ENCODE peak calls at places on chromosome 15, in seven cellular contexts. M is mesenchymal stem cell, X is mesendoderm, B is H9, N is H1, Y is neuronal stem cell, P is trophoblast cell. K is an unnamed sample.

GRCh38 chr15:85718271-85718971 is 76.3 kb downstream of the KLHL25 start:
- DNase-seq in N (no peak), X (no peak), P (no peak), Y (no peak), B (no peak), M (no peak), K (no peak)

GRCh38 chr15:39934415-39935044 is 615 bp downstream of the EIF2AK4 start:
- DNase-seq in M (peak), Y (peak), B (no peak), N (no peak), P (no peak), X (no peak), K (no peak)

GRCh38 chr15:75215107-75216004 is 13.7 kb downstream of the C15orf39 start:
- DNase-seq in M (no peak), N (no peak), Y (no peak), B (no peak), X (no peak), P (peak), K (no peak)

GRCh38 chr15:51025454-51025846 is 69.3 kb downstream of the TNFAIP8L3 start:
- DNase-seq in M (no peak), Y (no peak), X (no peak), B (no peak), P (no peak), N (no peak), K (no peak)

GRCh38 chr15:52163321-52164190 is 27.6 kb downstream of the GNB5 start:
- DNase-seq in Y (no peak), P (no peak), M (no peak), X (peak), B (peak), N (no peak), K (no peak)

GRCh38 chr15:42992626-42993025 is 72.0 kb upstream of the TTBK2 start:
- DNase-seq in B (no peak), Y (no peak), M (peak), X (no peak), N (no peak), P (no peak), K (no peak)

GRCh38 chr15:34490421-34491193 is 53.0 kb upstream of the GOLGA8A start:
- DNase-seq in X (peak), N (no peak), B (peak), M (peak), P (no peak), Y (no peak), K (no peak)

GRCh38 chr15:90412356-90413194 is 24.5 kb downstream of the IQGAP1 start:
- DNase-seq in Y (no peak), N (no peak), M (peak), B (peak), X (peak), P (peak), K (peak)

GRCh38 chr15:47516576-47517371 is 200.5 kb upstream of the SEMA6D start:
- DNase-seq in Y (no peak), X (no peak), N (no peak), P (no peak), M (peak), B (no peak), K (peak)

GRCh38 chr15:74208901-74209559 is 6.4 kb upstream of the STRA6 start:
- DNase-seq in N (no peak), P (no peak), B (peak), Y (no peak), X (peak), M (peak), K (peak)

GRCh38 chr15:88902491-88902835 is 7.1 kb upstream of the HAPLN3 start:
- DNase-seq in P (peak), N (no peak), M (no peak), Y (no peak), X (no peak), B (no peak), K (no peak)

GRCh38 chr15:100334456-100334855 is 7.3 kb downstream of the ADAMTS17 start:
- DNase-seq in X (no peak), P (no peak), N (no peak), Y (no peak), M (no peak), B (no peak), K (no peak)

GRCh38 chr15:81863157-81863556 is 182.7 kb downstream of the MEX3B start:
- DNase-seq in P (no peak), N (no peak), M (peak), B (no peak), X (no peak), Y (no peak), K (peak)

GRCh38 chr15:76932090-76932966 is 779 bp downstream of the RCN2 start:
- DNase-seq in P (no peak), N (no peak), Y (no peak), X (peak), M (peak), B (no peak), K (peak)

GRCh38 chr15:48333553-48333952 is 2.3 kb downstream of the DUT start:
- DNase-seq in P (no peak), X (peak), N (no peak), Y (no peak), B (no peak), M (no peak), K (no peak)

GRCh38 chr15:73934281-73934680 is 8.0 kb downstream of the LOXL1 start:
- DNase-seq in X (no peak), Y (no peak), P (peak), N (no peak), M (no peak), B (no peak), K (no peak)

GRCh38 chr15:25884354-25884753 is 21.2 kb upstream of the ATP10A start:
- DNase-seq in Y (no peak), B (no peak), N (no peak), X (no peak), P (no peak), M (no peak), K (no peak)

GRCh38 chr15:101479342-101479845 is 10.1 kb downstream of the PCSK6 start:
- DNase-seq in P (no peak), N (no peak), B (no peak), M (no peak), X (no peak), Y (no peak), K (no peak)

GRCh38 chr15:59322056-59322755 is 50.5 kb downstream of the MYO1E start:
- DNase-seq in Y (no peak), N (no peak), B (no peak), X (no peak), M (no peak), P (no peak), K (no peak)

GRCh38 chr15:77716632-77717343 is 84.1 kb upstream of the LINGO1 start:
- DNase-seq in M (no peak), Y (no peak), N (no peak), B (no peak), P (no peak), X (no peak), K (no peak)

GRCh38 chr15:76363251-76363650 is 26.7 kb downstream of the ISL2 start:
- DNase-seq in B (no peak), Y (no peak), P (no peak), X (no peak), N (no peak), M (no peak), K (no peak)

GRCh38 chr15:38864827-38865604 is 300.4 kb upstream of the RASGRP1 start:
- DNase-seq in M (peak), Y (no peak), X (peak), P (no peak), B (no peak), N (no peak), K (peak)

GRCh38 chr15:43220991-43221403 is at the start of gene EPB42:
- DNase-seq in P (no peak), N (no peak), B (no peak), Y (no peak), M (no peak), X (no peak), K (no peak)

GRCh38 chr15:90584841-90585240 is 55.1 kb downstream of the CRTC3 start:
- DNase-seq in P (no peak), N (no peak), B (no peak), X (no peak), Y (no peak), M (no peak), K (no peak)

GRCh38 chr15:99931703-99932603 is 198.7 kb upstream of the LYSMD4 start:
- DNase-seq in B (no peak), X (peak), Y (no peak), N (no peak), P (no peak), M (no peak), K (no peak)

GRCh38 chr15:94542391-94542790 is 311.0 kb downstream of the MCTP2 start:
- DNase-seq in B (no peak), M (no peak), P (no peak), X (no peak), N (no peak), Y (no peak), K (no peak)

GRCh38 chr15:74889390-74889881 is 406 bp upstream of the MPI start:
- DNase-seq in Y (no peak), M (peak), X (peak), N (no peak), P (no peak), B (peak), K (peak)

GRCh38 chr15:101201411-101202174 is 50.3 kb downstream of the CHSY1 start:
- DNase-seq in N (peak), B (peak), X (peak), M (peak), Y (peak), P (peak), K (peak)

GRCh38 chr15:80608688-80609087 is 86.4 kb upstream of the ABHD17C start:
- DNase-seq in M (no peak), P (no peak), B (no peak), N (no peak), Y (no peak), X (no peak), K (no peak)

GRCh38 chr15:77870195-77871065 is 207.1 kb downstream of the TBC1D2B start:
- DNase-seq in M (peak), P (peak), Y (peak), B (peak), N (peak), X (peak), K (peak)

GRCh38 chr15:40137011-40137906 is 23.6 kb upstream of the BUB1B start:
- DNase-seq in N (no peak), P (no peak), Y (no peak), M (no peak), X (peak), B (peak), K (no peak)

GRCh38 chr15:51038258-51039042 is 56.3 kb downstream of the TNFAIP8L3 start:
- DNase-seq in P (peak), N (no peak), X (no peak), Y (no peak), M (no peak), B (no peak), K (no peak)

GRCh38 chr15:29821416-29822099 is 710 bp downstream of the TJP1 start:
- DNase-seq in P (peak), X (peak), B (peak), M (peak), Y (peak), N (no peak), K (peak)

GRCh38 chr15:29818141-29818540 is 4.1 kb downstream of the TJP1 start:
- DNase-seq in Y (no peak), N (no peak), X (no peak), P (no peak), M (no peak), B (no peak), K (peak)

GRCh38 chr15:29822100-29822684 is at the start of gene TJP1:
- DNase-seq in P (peak), B (peak), M (peak), Y (peak), N (no peak), X (peak), K (peak)

GRCh38 chr15:29820802-29821160 is 1.5 kb downstream of the TJP1 start:
- DNase-seq in P (no peak), Y (no peak), N (no peak), M (no peak), B (no peak), X (no peak), K (peak)

GRCh38 chr15:29819979-29820801 is 2.1 kb downstream of the TJP1 start:
- DNase-seq in Y (no peak), P (no peak), N (no peak), B (no peak), X (peak), M (no peak), K (peak)
- H3K23ac ChIP-seq in Y (no peak), P (no peak), N (no peak), B (no peak), X (no peak), M (no peak), K (peak)

GRCh38 chr15:56059716-56060115 is 66.3 kb upstream of the NEDD4 start:
- DNase-seq in Y (no peak), X (no peak), P (no peak), M (no peak), B (no peak), N (no peak), K (no peak)

GRCh38 chr15:56058986-56059385 is 65.6 kb upstream of the NEDD4 start:
- DNase-seq in Y (no peak), P (no peak), X (no peak), B (no peak), M (no peak), N (no peak), K (no peak)

GRCh38 chr15:56052389-56053045 is 59.1 kb upstream of the NEDD4 start:
- DNase-seq in X (peak), N (no peak), B (no peak), Y (no peak), P (peak), M (peak), K (peak)

GRCh38 chr15:56053046-56053400 is 59.6 kb upstream of the NEDD4 start:
- DNase-seq in X (peak), Y (no peak), M (no peak), P (no peak), N (no peak), B (no peak), K (no peak)

DNA sequence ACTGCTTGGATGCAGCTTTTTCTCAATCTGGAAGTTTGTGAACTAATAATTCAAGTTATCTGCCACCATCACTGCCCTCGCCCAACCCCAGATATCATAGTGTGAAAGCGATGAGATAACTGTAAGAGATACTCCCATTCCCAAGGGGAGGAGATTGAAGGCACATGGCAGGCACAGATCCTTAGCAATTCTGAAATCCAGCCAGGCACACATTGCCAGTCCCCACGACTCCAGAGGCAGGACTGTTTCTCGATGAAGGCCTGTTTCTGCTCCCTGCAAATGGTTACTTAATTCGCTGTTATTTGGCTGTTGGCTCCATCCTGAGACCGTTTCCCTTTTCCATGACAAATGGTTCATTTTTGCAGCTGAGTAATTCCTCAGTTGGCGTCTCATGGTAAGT is 63.2 kb upstream of the NEDD4 start:
- DNase-seq in Y (no peak), B (no peak), X (peak), N (no peak), P (no peak), M (no peak), K (no peak)
- H3K23ac ChIP-seq in Y (no peak), B (no peak), X (no peak), N (no peak), P (no peak), M (no peak), K (no peak)

DNA sequence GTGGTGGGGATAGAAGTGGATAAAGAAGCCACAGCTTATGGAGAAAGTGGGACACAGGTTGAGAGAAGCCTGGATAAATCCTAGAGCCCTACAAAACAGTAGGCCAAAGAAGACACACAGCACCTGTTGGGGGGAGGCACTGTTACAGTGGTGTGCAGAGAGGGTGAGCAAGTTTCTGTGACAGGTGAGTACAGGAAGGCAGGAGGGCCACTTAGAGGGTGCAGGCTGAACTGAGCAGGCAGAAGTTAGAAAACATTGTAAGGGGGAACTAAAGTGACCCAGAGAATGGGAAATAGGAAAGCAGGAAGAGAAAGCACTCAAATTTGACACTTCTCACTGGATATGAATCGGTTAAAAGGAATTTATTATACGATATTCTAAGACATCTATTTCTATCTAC is 146.1 kb upstream of the TMCO5A start:
- DNase-seq in M (no peak), N (no peak), Y (no peak), P (no peak), X (no peak), B (no peak), K (no peak)
- H3K23ac ChIP-seq in M (no peak), N (no peak), Y (no peak), P (no peak), X (no peak), B (no peak), K (no peak)

DNA sequence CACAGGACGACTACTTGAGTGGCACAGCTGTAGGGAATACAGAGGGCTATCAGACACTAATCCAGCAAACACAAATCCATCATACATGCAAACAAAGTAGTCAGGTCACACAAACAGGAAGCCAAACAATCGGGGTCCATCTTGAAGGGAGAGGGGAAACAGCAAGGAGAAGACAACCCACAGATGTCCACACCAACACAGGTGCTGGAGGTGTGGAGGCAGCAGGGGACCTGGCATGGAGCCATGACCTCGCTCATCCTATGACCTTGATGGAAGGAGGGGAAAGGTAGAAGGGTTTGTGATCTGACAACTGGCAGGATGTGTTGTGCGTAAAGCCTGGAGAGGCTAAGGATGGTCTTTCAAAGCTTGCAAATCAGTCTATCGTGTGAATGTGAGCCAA is 39.9 kb upstream of the SKOR1 start:
- DNase-seq in B (no peak), Y (no peak), X (no peak), M (no peak), N (no peak), P (no peak), K (no peak)
- H3K23ac ChIP-seq in B (no peak), Y (no peak), X (no peak), M (no peak), N (no peak), P (peak), K (no peak)

GRCh38 chr15:63891763-63892123 is 58.0 kb upstream of the HERC1 start:
- DNase-seq in M (no peak), B (no peak), X (no peak), N (no peak), P (no peak), Y (no peak), K (no peak)
- H3K23ac ChIP-seq in M (no peak), B (no peak), X (no peak), N (no peak), P (no peak), Y (no peak), K (no peak)

DNA sequence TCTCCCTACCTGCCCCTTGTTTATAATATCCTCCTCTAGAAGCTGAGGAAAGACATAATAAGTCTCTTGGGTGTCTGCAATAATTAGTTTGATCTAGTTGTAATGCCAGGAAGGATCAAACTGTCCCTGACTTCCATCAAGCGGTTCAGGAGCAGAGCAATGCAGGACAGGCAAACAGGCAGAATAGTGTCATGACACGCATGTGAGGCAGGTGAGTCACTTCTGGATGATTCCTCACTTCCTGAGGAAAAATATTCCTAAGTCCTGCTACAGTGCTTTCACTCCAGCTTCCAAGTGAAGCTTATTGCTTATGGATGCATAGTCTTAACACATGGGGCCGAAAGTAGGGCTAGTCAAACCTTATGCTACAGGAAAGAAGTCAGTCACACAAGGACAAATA is 85.8 kb downstream of the GREM1 start:
- DNase-seq in N (no peak), Y (no peak), B (no peak), X (no peak), M (peak), P (no peak), K (peak)
- H3K23ac ChIP-seq in N (no peak), Y (no peak), B (no peak), X (no peak), M (no peak), P (no peak), K (peak)

GRCh38 chr15:30921781-30922371 is 18.2 kb downstream of the FAN1 start:
- DNase-seq in Y (no peak), B (peak), M (no peak), P (no peak), N (no peak), X (no peak), K (no peak)

GRCh38 chr15:30924353-30924752 is 20.6 kb downstream of the FAN1 start:
- DNase-seq in P (no peak), M (peak), Y (no peak), B (no peak), X (peak), N (no peak), K (peak)

GRCh38 chr15:30921106-30921505 is 17.4 kb downstream of the FAN1 start:
- DNase-seq in N (no peak), M (no peak), Y (no peak), P (no peak), B (no peak), X (no peak), K (no peak)

GRCh38 chr15:30923429-30923828 is 19.7 kb downstream of the FAN1 start:
- DNase-seq in M (no peak), B (no peak), P (no peak), Y (no peak), N (no peak), X (no peak), K (no peak)

DNA sequence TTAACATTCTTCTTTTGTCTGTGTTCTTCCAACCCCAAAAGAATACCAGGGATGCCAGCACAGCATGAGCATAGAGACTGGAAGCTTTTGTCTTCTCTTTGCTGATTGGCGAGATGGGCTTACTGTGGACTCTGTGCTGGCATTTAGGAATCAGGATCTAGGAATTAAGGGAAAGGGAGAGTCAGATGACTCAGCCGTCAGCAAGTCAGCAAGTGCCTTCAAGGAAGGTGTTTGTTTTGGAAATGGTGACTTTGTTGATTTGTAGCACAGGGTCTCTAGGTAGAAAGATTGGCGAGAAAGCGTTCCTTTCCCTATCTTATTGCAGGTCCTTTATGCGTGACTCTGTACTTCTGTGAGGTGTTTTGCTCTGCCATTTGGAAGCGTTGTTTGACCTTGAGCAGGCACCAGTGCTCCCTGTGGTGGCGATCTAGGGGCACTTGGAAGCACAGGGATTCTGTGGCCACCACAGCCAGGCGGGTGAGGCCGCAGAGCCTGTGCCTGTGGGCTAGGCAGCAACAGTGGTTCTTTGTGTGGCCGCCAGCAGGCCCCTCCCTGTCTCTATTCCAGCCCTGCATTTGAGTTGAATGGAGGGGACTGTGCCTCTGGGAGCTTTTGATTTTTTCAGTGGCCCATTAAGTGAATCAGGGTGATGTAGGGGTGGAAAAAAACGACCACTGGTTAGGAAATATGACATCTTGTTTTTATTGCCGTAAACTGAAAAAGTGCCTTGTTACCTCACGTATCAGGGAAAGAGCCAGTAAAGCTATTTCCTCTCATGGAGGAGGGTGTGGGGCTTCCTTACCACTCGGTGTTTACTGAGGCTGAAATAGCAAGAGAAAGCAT is 19.0 kb downstream of the FAN1 start:
- DNase-seq in P (peak), M (peak), Y (peak), N (peak), B (peak), X (peak), K (peak)
- H3K23ac ChIP-seq in P (no peak), M (no peak), Y (no peak), N (no peak), B (no peak), X (no peak), K (no peak)

K was measured in IMR-90.